ENCODE peak calls at places on chromosomes 13 and 19, in nine cellular contexts. C is RPMI8226; T is A172; G is NCI-H2029; P is mesendoderm; B is endothelial cell; R is occipital lobe; O is GM12864; A is stimulated activated CD4-positive, alpha-beta T cell treated with anti-CD3 and anti-CD28 coated beads, Interleukin-2, amount 100 ng/mL, for 24 hours. W is an unnamed sample.

GRCh38 chr19:2096543-2097329 is at the start of gene IZUMO4:
- DNase-seq in B (peak; percentile 100), R (peak; percentile 100), T (peak; percentile 93), A (peak; percentile 100), P (peak; percentile 97), O (no peak), C (peak; percentile 98), G (peak; percentile 94), W (peak; percentile 100)

GRCh38 chr19:19062454-19063182 is 1.2 kb upstream of the SLC25A42 start:
- DNase-seq in O (no peak), R (no peak), G (peak; percentile 97), P (peak; percentile 62), C (peak; percentile 17), T (peak; percentile 81), B (no peak), A (no peak), W (peak; percentile 45)

GRCh38 chr13:103002279-103002678 is 63.9 kb downstream of the SLC10A2 start:
- DNase-seq in O (no peak), C (no peak), T (no peak), A (no peak), B (no peak), P (no peak), R (no peak), G (no peak), W (no peak)

GRCh38 chr19:2064788-2065524 is 13.9 kb upstream of the MKNK2 start:
- DNase-seq in T (no peak), P (no peak), C (no peak), R (peak; percentile 54), O (no peak), B (no peak), G (no peak), A (no peak), W (no peak)

GRCh38 chr13:113874579-113875428 is 10.9 kb upstream of the GAS6 start:
- DNase-seq in R (no peak), G (no peak), T (no peak), A (peak; percentile 8), O (no peak), P (no peak), C (no peak), B (no peak), W (no peak)

GRCh38 chr19:13984186-13984585 is 21.9 kb downstream of the RFX1 start:
- DNase-seq in A (no peak), C (no peak), P (no peak), T (no peak), B (no peak), O (no peak), R (no peak), G (no peak), W (no peak)

GRCh38 chr13:114000151-114001040 is 26.5 kb upstream of the C13orf46 start:
- DNase-seq in P (no peak), A (no peak), T (no peak), G (no peak), R (no peak), C (no peak), O (no peak), B (no peak), W (no peak)

GRCh38 chr13:110916671-110917142 is 1.8 kb upstream of the ANKRD10 start:
- DNase-seq in C (no peak), P (no peak), B (no peak), T (peak; percentile 86), O (no peak), G (no peak), A (no peak), R (no peak), W (no peak)

GRCh38 chr19:49441960-49442350 is 628 bp upstream of the SLC17A7 start:
- DNase-seq in P (no peak), C (no peak), R (no peak), T (no peak), O (no peak), B (no peak), A (no peak), G (no peak), W (no peak)

GRCh38 chr13:47158583-47158982 is 261.7 kb upstream of the HTR2A start:
- DNase-seq in G (no peak), C (no peak), T (no peak), A (no peak), R (no peak), P (no peak), O (no peak), B (no peak), W (no peak)

GRCh38 chr19:58317481-58318072 is 9.2 kb upstream of the ZSCAN22 start:
- DNase-seq in P (peak; percentile 42), C (peak; percentile 52), T (peak; percentile 66), O (no peak), B (peak; percentile 31), R (no peak), A (no peak), G (no peak), W (no peak)

GRCh38 chr19:19477705-19478383 is 37.5 kb downstream of the TSSK6 start:
- DNase-seq in O (no peak), B (no peak), A (no peak), G (no peak), C (no peak), R (no peak), P (no peak), T (no peak), W (no peak)

GRCh38 chr19:887599-887998 is 5.4 kb downstream of the MED16 start:
- DNase-seq in P (no peak), G (no peak), R (no peak), O (no peak), A (no peak), T (no peak), C (no peak), B (no peak), W (no peak)

GRCh38 chr19:6501740-6502648 is at the start of gene TUBB4A:
- DNase-seq in P (no peak), G (no peak), A (peak; percentile 50), R (peak; percentile 75), C (peak; percentile 46), O (no peak), B (peak; percentile 23), T (no peak), W (peak; percentile 52)

GRCh38 chr13:94427313-94427712 is 52.2 kb downstream of the DCT start:
- DNase-seq in G (no peak), C (no peak), P (no peak), T (no peak), B (no peak), O (no peak), A (no peak), R (no peak), W (no peak)

GRCh38 chr13:34031629-34032028 is 213.7 kb downstream of the RFC3 start:
- DNase-seq in O (no peak), C (no peak), P (no peak), G (no peak), B (no peak), R (no peak), A (no peak), T (no peak), W (no peak)

GRCh38 chr19:1350861-1351260 is 32.8 kb upstream of the NDUFS7 start:
- DNase-seq in T (no peak), R (no peak), B (no peak), A (no peak), C (no peak), P (no peak), G (no peak), O (no peak), W (no peak)

GRCh38 chr13:43285891-43286602 is 262.7 kb downstream of the DNAJC15 start:
- DNase-seq in A (no peak), G (no peak), C (no peak), B (no peak), R (no peak), T (peak; percentile 29), O (no peak), P (no peak), W (no peak)

GRCh38 chr19:45137179-45137761 is 23.5 kb downstream of the NKPD1 start:
- DNase-seq in A (no peak), B (no peak), T (no peak), C (peak; percentile 81), O (peak; percentile 83), G (no peak), R (peak; percentile 22), P (no peak), W (no peak)

GRCh38 chr13:97367427-97367826 is 66.5 kb upstream of the RAP2A start:
- DNase-seq in B (no peak), P (peak; percentile 75), O (no peak), A (no peak), R (peak; percentile 35), T (peak; percentile 85), G (no peak), C (no peak), W (no peak)

GRCh38 chr13:49353908-49354307 is 90.0 kb downstream of the CAB39L start:
- DNase-seq in P (no peak), C (no peak), R (no peak), B (no peak), A (no peak), O (no peak), T (no peak), G (no peak), W (no peak)

GRCh38 chr19:6710273-6711077 is 10.0 kb downstream of the C3 start:
- DNase-seq in O (no peak), R (no peak), T (no peak), A (no peak), P (peak; percentile 57), B (no peak), G (no peak), C (peak; percentile 56), W (no peak)

GRCh38 chr19:35852029-35852780 is at the start of gene NPHS1:
- DNase-seq in C (no peak), A (no peak), T (no peak), B (no peak), G (no peak), P (no peak), O (no peak), R (no peak), W (no peak)

GRCh38 chr13:46050771-46051170 is 1.8 kb downstream of the ZC3H13 start:
- DNase-seq in P (no peak), A (no peak), T (no peak), O (no peak), B (no peak), G (no peak), C (no peak), R (no peak), W (no peak)

GRCh38 chr19:3440082-3440481 is 40.2 kb downstream of the SMIM24 start:
- DNase-seq in T (peak; percentile 61), G (no peak), B (peak; percentile 62), A (peak; percentile 71), O (no peak), P (peak; percentile 74), C (peak; percentile 50), R (no peak), W (peak; percentile 70)

GRCh38 chr13:114140131-114140908 is 7.9 kb upstream of the RASA3 start:
- DNase-seq in T (no peak), A (peak; percentile 41), P (no peak), C (no peak), O (no peak), R (no peak), B (no peak), G (no peak), W (no peak)

GRCh38 chr19:18062043-18062442 is 24.7 kb downstream of the IL12RB1 start:
- DNase-seq in R (no peak), T (no peak), G (peak; percentile 11), B (no peak), A (no peak), C (no peak), O (no peak), P (no peak), W (no peak)